ENCODE peak calls at places on chromosomes 2 and 18, in nine cellular contexts. S is tibial nerve; I is PC-3; P is CD4-positive, alpha-beta memory T cell; M is psoas muscle; Y is thyroid gland; J is stomach; Q is tibial artery; V is astrocyte. A is an unnamed sample.

GRCh38 chr2:126722546-126722945 is 66.6 kb downstream of the GYPC start:
- DNase-seq in I (no peak), Y (no peak), S (no peak), J (no peak), M (no peak), V (no peak), P (no peak), Q (no peak), A (no peak)

GRCh38 chr2:191202881-191203397 is 42.3 kb upstream of the MYO1B start:
- DNase-seq in M (peak; percentile 21), I (no peak), J (no peak), Y (no peak), V (peak; percentile 58), S (no peak), P (no peak), Q (no peak), A (peak; percentile 51)

GRCh38 chr2:45458909-45459563 is 152.0 kb downstream of the SRBD1 start:
- DNase-seq in Q (peak; percentile 41), V (peak; percentile 66), S (no peak), M (no peak), J (peak; percentile 52), P (no peak), I (peak; percentile 86), Y (peak; percentile 54), A (peak; percentile 59)

GRCh38 chr2:172977330-172978052 is 98.2 kb upstream of the MAP3K20 start:
- DNase-seq in V (no peak), Q (no peak), Y (no peak), I (no peak), M (no peak), J (no peak), S (no peak), P (no peak), A (no peak)

GRCh38 chr2:23545391-23545790 is 160.4 kb downstream of the KLHL29 start:
- DNase-seq in I (no peak), Q (no peak), P (no peak), J (no peak), M (no peak), Y (no peak), S (no peak), V (no peak), A (peak; percentile 83)

GRCh38 chr2:228600265-228600664 is 418.8 kb upstream of the SPHKAP start:
- DNase-seq in M (no peak), V (peak; percentile 80), P (no peak), S (no peak), I (peak; percentile 69), Q (no peak), Y (no peak), J (no peak), A (no peak)

GRCh38 chr18:23263551-23264235 is 128.4 kb downstream of the CABLES1 start:
- DNase-seq in J (peak; percentile 37), V (no peak), P (no peak), M (no peak), I (no peak), Q (no peak), S (no peak), Y (peak; percentile 12), A (no peak)

GRCh38 chr2:174059875-174060226 is 94.7 kb upstream of the SP3 start:
- DNase-seq in I (peak; percentile 24), V (peak; percentile 36), J (no peak), Q (no peak), Y (no peak), S (no peak), P (no peak), M (no peak), A (peak; percentile 69)

GRCh38 chr2:44314354-44314753 is 39.1 kb downstream of the SLC3A1 start:
- DNase-seq in I (no peak), P (no peak), Q (no peak), V (no peak), S (no peak), Y (no peak), J (no peak), M (no peak), A (no peak)

GRCh38 chr2:44315945-44316344 is 40.7 kb downstream of the SLC3A1 start:
- DNase-seq in Y (no peak), M (no peak), I (no peak), S (no peak), Q (no peak), J (no peak), V (no peak), P (no peak), A (no peak)

GRCh38 chr2:44305882-44306281 is 30.6 kb downstream of the SLC3A1 start:
- DNase-seq in Y (no peak), V (no peak), S (no peak), P (no peak), M (no peak), I (no peak), Q (no peak), J (no peak), A (no peak)

DNA sequence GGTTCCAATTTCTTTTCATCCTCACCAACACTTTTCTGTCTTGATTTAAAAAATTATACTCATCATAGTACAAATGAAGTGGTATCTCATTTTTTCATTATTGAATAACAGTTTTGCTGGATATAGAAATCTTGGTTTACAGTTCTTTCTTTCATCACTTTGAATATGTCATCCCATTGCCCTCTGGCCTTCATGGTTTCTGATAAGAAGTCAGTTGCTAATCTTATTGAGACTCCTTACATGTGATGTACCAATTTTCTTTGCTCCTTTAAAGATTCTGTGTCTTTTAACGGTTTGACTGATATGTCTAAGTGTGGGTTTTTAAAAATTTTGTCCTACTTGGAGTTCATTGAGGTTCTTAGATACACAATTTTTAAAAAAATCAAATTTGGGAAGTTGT is 35.0 kb downstream of the SLC3A1 start:
- DNase-seq in I (no peak), Y (no peak), Q (no peak), M (no peak), S (no peak), V (no peak), P (no peak), J (no peak), A (no peak)
- H3K9me3 ChIP-seq in I (peaks cover 21% of the 10 kb centered on the region), Y (no peaks in the 10 kb centered on the region), Q (no peaks in the 10 kb centered on the region), M (peaks cover 24% of the 10 kb centered on the region), S (no peaks in the 10 kb centered on the region), V (peaks cover 4% of the 10 kb centered on the region), P (no peaks in the 10 kb centered on the region), J (peaks cover 19% of the 10 kb centered on the region), A (peaks cover 34% of the 10 kb centered on the region)

GRCh38 chr2:73999881-74000597 is 15.3 kb downstream of the TET3 start:
- DNase-seq in Q (no peak), V (no peak), I (peak; percentile 26), Y (peak; percentile 43), S (no peak), M (no peak), P (no peak), J (no peak), A (peak; percentile 60)

GRCh38 chr2:74001121-74001520 is 16.4 kb downstream of the TET3 start:
- DNase-seq in J (no peak), I (peak; percentile 72), S (no peak), Q (no peak), P (no peak), M (no peak), V (no peak), Y (no peak), A (peak; percentile 43)

GRCh38 chr2:74002515-74003391 is 18.0 kb downstream of the TET3 start:
- DNase-seq in M (peak; percentile 85), J (peak; percentile 87), I (peak; percentile 84), S (peak; percentile 76), V (peak; percentile 71), P (peak; percentile 81), Y (peak; percentile 85), Q (peak; percentile 85), A (peak; percentile 82)

GRCh38 chr2:74003494-74004211 is 18.9 kb downstream of the TET3 start:
- DNase-seq in Y (no peak), J (no peak), P (no peak), I (peak; percentile 41), M (peak; percentile 58), Q (no peak), S (no peak), V (peak; percentile 69), A (peak; percentile 41)

DNA sequence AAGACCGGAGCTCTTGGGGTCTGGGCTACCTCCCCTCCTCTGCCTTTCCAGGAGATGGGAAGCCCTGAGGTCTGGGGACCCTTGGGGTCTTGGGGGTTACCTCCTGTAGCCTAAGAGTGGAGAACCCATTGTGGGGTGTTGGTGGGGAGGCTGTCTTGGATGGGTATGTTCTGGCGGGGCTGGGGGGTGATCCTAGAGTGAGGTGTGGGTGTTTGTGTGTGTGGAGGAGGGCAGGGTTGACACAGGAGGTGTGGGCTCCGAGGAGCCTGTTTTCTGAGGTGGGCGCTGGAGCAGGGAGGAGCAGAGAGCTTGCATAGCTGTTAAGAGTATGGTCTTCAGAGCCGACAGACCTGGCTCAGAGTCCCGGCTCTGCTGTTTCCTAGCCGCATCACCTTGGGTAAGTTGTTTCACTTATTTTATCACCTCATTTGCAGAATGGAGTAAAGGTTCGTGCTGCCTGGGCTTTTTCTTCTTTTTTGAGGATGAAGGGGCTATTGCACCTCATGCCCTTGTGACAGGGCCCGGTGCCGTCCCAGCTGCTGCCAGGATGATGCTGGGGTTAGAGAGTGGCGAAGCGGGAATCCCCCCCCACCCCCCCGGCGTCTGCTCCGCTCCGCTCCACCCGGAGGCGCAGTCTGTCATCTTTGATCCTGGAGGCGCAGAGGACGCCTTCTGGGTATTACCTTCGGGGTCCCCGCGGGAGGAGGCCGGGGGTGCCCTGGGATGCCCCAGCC is 17.2 kb downstream of the TET3 start:
- DNase-seq in S (no peak), P (no peak), J (no peak), M (no peak), I (no peak), Q (no peak), Y (no peak), V (no peak), A (no peak)
- H3K4me3 ChIP-seq in S (peak overlapping the region; percentile 42), P (peak overlapping the region; percentile 49), J (peak overlapping the region; percentile 56), M (peak overlapping the region; percentile 73), I (peak overlapping the region; percentile 69), Q (peak overlapping the region; percentile 66), Y (peak overlapping the region; percentile 43), V (peak overlapping the region; percentile 79), A (no peak overlapping the region)

GRCh38 chr2:67085146-67085545 is 312.0 kb upstream of the ETAA1 start:
- DNase-seq in S (no peak), Q (no peak), J (no peak), I (no peak), V (no peak), M (no peak), Y (no peak), P (no peak), A (no peak)
- H3K9me3 ChIP-seq in S (no peaks in the 10 kb centered on the region), Q (no peaks in the 10 kb centered on the region), J (peaks cover 2% of the 10 kb centered on the region), I (no peaks in the 10 kb centered on the region), V (no peaks in the 10 kb centered on the region), M (no peaks in the 10 kb centered on the region), Y (no peaks in the 10 kb centered on the region), P (no peaks in the 10 kb centered on the region), A (no peaks in the 10 kb centered on the region)

GRCh38 chr18:70420151-70420898 is 131.5 kb downstream of the SOCS6 start:
- DNase-seq in P (no peak), Q (no peak), S (no peak), J (no peak), M (no peak), Y (no peak), I (no peak), V (peak; percentile 72), A (peak; percentile 51)

GRCh38 chr18:70421471-70421870 is 132.6 kb downstream of the SOCS6 start:
- DNase-seq in S (no peak), M (no peak), J (no peak), I (peak; percentile 61), Y (no peak), Q (no peak), P (no peak), V (peak; percentile 78), A (no peak)

GRCh38 chr18:70417847-70418246 is 129.0 kb downstream of the SOCS6 start:
- DNase-seq in M (no peak), Q (no peak), V (no peak), Y (no peak), S (no peak), J (no peak), I (no peak), P (no peak), A (no peak)

GRCh38 chr18:70418551-70419311 is 129.9 kb downstream of the SOCS6 start:
- DNase-seq in V (peak; percentile 27), S (no peak), M (no peak), J (no peak), I (no peak), Y (no peak), Q (no peak), P (no peak), A (no peak)

GRCh38 chr18:70419526-70419925 is 130.7 kb downstream of the SOCS6 start:
- DNase-seq in M (no peak), S (no peak), P (no peak), V (peak; percentile 90), Q (no peak), Y (no peak), I (no peak), J (no peak), A (no peak)
- H3K4me3 ChIP-seq in M (no peak overlapping the region), S (no peak overlapping the region), P (no peak overlapping the region), V (peak overlapping the region; percentile 2), Q (no peak overlapping the region), Y (no peak overlapping the region), I (no peak overlapping the region), J (no peak overlapping the region), A (no peak overlapping the region)

A was measured in MG63.